ENCODE peak calls at places on chromosomes 5 and 9, in four cellular contexts. C, N, Y and W are unnamed samples. For H3K36me3, the result is how much of the 10 kb centered on the place peaks cover.

GRCh38 chr9:94600258-94600657 is 6.6 kb upstream of the FBP2 start:
- DNase-seq in C (peak), N (no peak), Y (no peak), W (no peak)

GRCh38 chr9:128733256-128733655 is 9.3 kb upstream of the ZDHHC12 start:
- DNase-seq in C (peak), N (peak), Y (peak), W (peak)

GRCh38 chr5:108681079-108681921 is 66.4 kb upstream of the FER start:
- DNase-seq in C (no peak), N (peak), Y (peak), W (peak)

GRCh38 chr5:176748967-176749935 is 61.1 kb upstream of the UNC5A start:
- DNase-seq in C (no peak), N (no peak), Y (no peak), W (no peak)

GRCh38 chr5:123803359-123803758 is 291.4 kb downstream of the CSNK1G3 start:
- DNase-seq in C (no peak), N (no peak), Y (no peak), W (no peak)

GRCh38 chr5:1068895-1069719 is 42.8 kb downstream of the SLC12A7 start:
- DNase-seq in C (no peak), N (no peak), Y (no peak), W (no peak)

GRCh38 chr9:125472926-125473701 is 211.5 kb downstream of the GAPVD1 start:
- DNase-seq in C (no peak), N (peak), Y (peak), W (no peak)

GRCh38 chr9:114462791-114463190 is 42.5 kb downstream of the WHRN start:
- DNase-seq in C (no peak), N (no peak), Y (no peak), W (no peak)

GRCh38 chr5:126508251-126508961 is 85.2 kb downstream of the GRAMD2B start:
- DNase-seq in C (no peak), N (no peak), Y (no peak), W (no peak)

GRCh38 chr9:78280982-78281668 is 15.8 kb upstream of the PSAT1 start:
- DNase-seq in C (peak), N (peak), Y (peak), W (no peak)
- H3K27ac ChIP-seq in C (no peak), N (peak), Y (no peak), W (no peak)

GRCh38 chr9:86330186-86330585 is 24.0 kb downstream of the TUT7 start:
- DNase-seq in C (no peak), N (no peak), Y (no peak), W (no peak)
- H3K36me3 ChIP-seq in C (under half), N (under half), Y (under half), W (under half)

DNA sequence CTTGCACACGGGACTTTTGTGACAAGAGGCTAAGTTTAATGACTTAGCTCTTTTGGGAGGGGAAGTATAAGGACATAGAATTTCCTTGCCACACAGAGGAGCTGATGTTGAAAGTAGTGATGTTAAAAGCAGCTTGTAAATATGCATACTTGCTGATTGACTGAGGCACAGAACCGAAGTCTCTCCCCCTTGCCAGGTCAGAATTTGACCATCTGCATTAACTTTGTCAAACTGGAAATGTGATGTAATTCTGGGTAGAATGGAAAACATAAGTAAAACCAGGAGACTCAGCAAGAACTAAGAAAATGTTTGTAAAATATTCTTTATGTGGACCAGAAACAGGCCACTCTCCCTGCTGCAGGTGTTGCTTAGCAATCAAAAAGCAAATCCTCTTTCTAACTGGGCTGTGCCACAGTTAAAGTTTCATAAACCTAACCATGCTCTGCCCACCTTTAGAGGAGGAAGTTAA is 284.2 kb downstream of the NR3C1 start:
- DNase-seq in C (no peak), N (no peak), Y (peak), W (no peak)
- H3K4me3 ChIP-seq in C (no peak), N (no peak), Y (no peak), W (no peak)

GRCh38 chr5:34802834-34803563 is 36.0 kb upstream of the TTC23L start:
- DNase-seq in C (no peak), N (no peak), Y (no peak), W (no peak)
- H3K27ac ChIP-seq in C (no peak), N (no peak), Y (no peak), W (no peak)

GRCh38 chr9:134689320-134690181 is 47.9 kb downstream of the COL5A1 start:
- DNase-seq in C (peak), N (peak), Y (peak), W (peak)
- H3K36me3 ChIP-seq in C (under half), N (under half), Y (half or more), W (under half)